ENCODE peak calls at places on chromosome 6, in seven cellular contexts. One of them, this sample, is unnamed.

GRCh38 chr6:72967329-72967728 is 258.0 kb downstream of the KHDC1L start:
- DNase-seq in A549: no peak
- DNase-seq in GM13977: no peak
- DNase-seq in cardiac fibroblast: no peak
- DNase-seq in uterus: no peak
- DNase-seq in activated B cell treated with CpG ODN at 0.5 μM for 24 hours: no peak
- DNase-seq in lower leg skin: no peak
- DNase-seq in this sample: no peak

GRCh38 chr6:148293181-148293995 is 49.2 kb upstream of the SASH1 start:
- DNase-seq in A549: no peak
- DNase-seq in GM13977: no peak
- DNase-seq in cardiac fibroblast: no peak
- DNase-seq in uterus: peak; percentile 22
- DNase-seq in activated B cell treated with CpG ODN at 0.5 μM for 24 hours: no peak
- DNase-seq in lower leg skin: no peak
- DNase-seq in this sample: no peak

GRCh38 chr6:169811072-169811471 is 59.6 kb downstream of the ERMARD start:
- DNase-seq in A549: no peak
- DNase-seq in GM13977: no peak
- DNase-seq in cardiac fibroblast: no peak
- DNase-seq in uterus: no peak
- DNase-seq in activated B cell treated with CpG ODN at 0.5 μM for 24 hours: no peak
- DNase-seq in lower leg skin: peak; percentile 0
- DNase-seq in this sample: no peak

GRCh38 chr6:122180132-122180531 is 219.3 kb upstream of the HSF2 start:
- DNase-seq in A549: no peak
- DNase-seq in GM13977: no peak
- DNase-seq in cardiac fibroblast: no peak
- DNase-seq in uterus: no peak
- DNase-seq in activated B cell treated with CpG ODN at 0.5 μM for 24 hours: no peak
- DNase-seq in lower leg skin: no peak
- DNase-seq in this sample: no peak

GRCh38 chr6:144378437-144378836 is 93.3 kb downstream of the UTRN start:
- DNase-seq in A549: no peak
- DNase-seq in GM13977: no peak
- DNase-seq in cardiac fibroblast: peak; percentile 36
- DNase-seq in uterus: no peak
- DNase-seq in activated B cell treated with CpG ODN at 0.5 μM for 24 hours: no peak
- DNase-seq in lower leg skin: no peak
- DNase-seq in this sample: no peak

GRCh38 chr6:23176883-23177282 is 607.5 kb downstream of the HDGFL1 start:
- DNase-seq in A549: no peak
- DNase-seq in GM13977: no peak
- DNase-seq in cardiac fibroblast: no peak
- DNase-seq in uterus: no peak
- DNase-seq in activated B cell treated with CpG ODN at 0.5 μM for 24 hours: no peak
- DNase-seq in lower leg skin: no peak
- DNase-seq in this sample: no peak

GRCh38 chr6:149181304-149181703 is 136.2 kb upstream of the TAB2 start:
- DNase-seq in A549: no peak
- DNase-seq in GM13977: no peak
- DNase-seq in cardiac fibroblast: no peak
- DNase-seq in uterus: no peak
- DNase-seq in activated B cell treated with CpG ODN at 0.5 μM for 24 hours: no peak
- DNase-seq in lower leg skin: no peak
- DNase-seq in this sample: no peak

GRCh38 chr6:105428342-105428957 is 25.6 kb upstream of the PREP start:
- DNase-seq in A549: no peak
- DNase-seq in GM13977: no peak
- DNase-seq in cardiac fibroblast: peak; percentile 75
- DNase-seq in uterus: no peak
- DNase-seq in activated B cell treated with CpG ODN at 0.5 μM for 24 hours: no peak
- DNase-seq in lower leg skin: peak; percentile 20
- DNase-seq in this sample: no peak

GRCh38 chr6:144582939-144583613 is 297.9 kb downstream of the UTRN start:
- DNase-seq in A549: no peak
- DNase-seq in GM13977: peak; percentile 30
- DNase-seq in cardiac fibroblast: peak; percentile 34
- DNase-seq in uterus: no peak
- DNase-seq in activated B cell treated with CpG ODN at 0.5 μM for 24 hours: peak; percentile 29
- DNase-seq in lower leg skin: no peak
- DNase-seq in this sample: peak; percentile 50

GRCh38 chr6:47426524-47427302 is 50.9 kb upstream of the CD2AP start:
- DNase-seq in A549: no peak
- DNase-seq in GM13977: no peak
- DNase-seq in cardiac fibroblast: no peak
- DNase-seq in uterus: no peak
- DNase-seq in activated B cell treated with CpG ODN at 0.5 μM for 24 hours: no peak
- DNase-seq in lower leg skin: no peak
- DNase-seq in this sample: no peak

GRCh38 chr6:149264629-149265028 is 52.9 kb upstream of the TAB2 start:
- DNase-seq in A549: no peak
- DNase-seq in GM13977: no peak
- DNase-seq in cardiac fibroblast: no peak
- DNase-seq in uterus: no peak
- DNase-seq in activated B cell treated with CpG ODN at 0.5 μM for 24 hours: no peak
- DNase-seq in lower leg skin: no peak
- DNase-seq in this sample: no peak

GRCh38 chr6:157551041-157551832 is 170.2 kb downstream of the ZDHHC14 start:
- DNase-seq in A549: no peak
- DNase-seq in GM13977: no peak
- DNase-seq in cardiac fibroblast: no peak
- DNase-seq in uterus: no peak
- DNase-seq in activated B cell treated with CpG ODN at 0.5 μM for 24 hours: no peak
- DNase-seq in lower leg skin: no peak
- DNase-seq in this sample: no peak

GRCh38 chr6:7543761-7544424 is 2.4 kb downstream of the DSP start:
- DNase-seq in A549: no peak
- DNase-seq in GM13977: no peak
- DNase-seq in cardiac fibroblast: no peak
- DNase-seq in uterus: no peak
- DNase-seq in activated B cell treated with CpG ODN at 0.5 μM for 24 hours: no peak
- DNase-seq in lower leg skin: no peak
- DNase-seq in this sample: no peak

GRCh38 chr6:7749493-7749892 is 23.6 kb downstream of the BMP6 start:
- DNase-seq in A549: no peak
- DNase-seq in GM13977: no peak
- DNase-seq in cardiac fibroblast: no peak
- DNase-seq in uterus: no peak
- DNase-seq in activated B cell treated with CpG ODN at 0.5 μM for 24 hours: no peak
- DNase-seq in lower leg skin: no peak
- DNase-seq in this sample: no peak

GRCh38 chr6:170459451-170459850 is 93.7 kb downstream of the PSMB1 start:
- DNase-seq in A549: no peak
- DNase-seq in GM13977: peak; percentile 77
- DNase-seq in cardiac fibroblast: peak; percentile 46
- DNase-seq in uterus: no peak
- DNase-seq in activated B cell treated with CpG ODN at 0.5 μM for 24 hours: no peak
- DNase-seq in lower leg skin: no peak
- DNase-seq in this sample: no peak

GRCh38 chr6:118644007-118644406 is 7.4 kb downstream of the CEP85L start:
- DNase-seq in A549: no peak
- DNase-seq in GM13977: no peak
- DNase-seq in cardiac fibroblast: no peak
- DNase-seq in uterus: no peak
- DNase-seq in activated B cell treated with CpG ODN at 0.5 μM for 24 hours: no peak
- DNase-seq in lower leg skin: no peak
- DNase-seq in this sample: no peak

GRCh38 chr6:118635909-118636735 is 15.3 kb downstream of the CEP85L start:
- DNase-seq in A549: no peak
- DNase-seq in GM13977: no peak
- DNase-seq in cardiac fibroblast: no peak
- DNase-seq in uterus: no peak
- DNase-seq in activated B cell treated with CpG ODN at 0.5 μM for 24 hours: no peak
- DNase-seq in lower leg skin: no peak
- DNase-seq in this sample: no peak

GRCh38 chr6:118639054-118639964 is 12.1 kb downstream of the CEP85L start:
- DNase-seq in A549: no peak
- DNase-seq in GM13977: peak; percentile 17
- DNase-seq in cardiac fibroblast: no peak
- DNase-seq in uterus: no peak
- DNase-seq in activated B cell treated with CpG ODN at 0.5 μM for 24 hours: no peak
- DNase-seq in lower leg skin: no peak
- DNase-seq in this sample: no peak

GRCh38 chr6:118641042-118641441 is 10.3 kb downstream of the CEP85L start:
- DNase-seq in A549: no peak
- DNase-seq in GM13977: no peak
- DNase-seq in cardiac fibroblast: no peak
- DNase-seq in uterus: no peak
- DNase-seq in activated B cell treated with CpG ODN at 0.5 μM for 24 hours: no peak
- DNase-seq in lower leg skin: no peak
- DNase-seq in this sample: no peak

DNA sequence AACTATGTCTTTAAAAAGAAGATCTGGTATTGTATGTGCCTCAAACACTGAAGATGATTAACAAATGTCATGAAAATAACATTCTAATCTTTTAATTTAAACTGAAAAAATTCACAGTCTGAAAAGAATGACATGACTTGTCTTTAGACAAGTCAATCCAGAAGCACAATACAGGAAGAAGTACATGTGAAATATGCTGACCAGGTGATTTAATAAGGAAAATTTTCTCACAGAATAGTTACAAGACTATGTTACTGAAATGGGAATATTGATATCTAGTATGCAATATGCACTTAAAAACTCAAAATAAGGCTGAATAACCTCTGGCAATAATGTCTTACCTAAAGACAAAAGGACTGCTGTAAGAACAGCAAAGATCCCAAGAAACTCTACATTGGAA is 13.1 kb downstream of the CEP85L start:
- DNase-seq in A549: no peak
- DNase-seq in GM13977: no peak
- DNase-seq in cardiac fibroblast: no peak
- DNase-seq in uterus: no peak
- DNase-seq in activated B cell treated with CpG ODN at 0.5 μM for 24 hours: no peak
- DNase-seq in lower leg skin: no peak
- DNase-seq in this sample: no peak
- TF ChIP-seq CTCF in A549: no peak
- TF ChIP-seq CTCF in GM13977: no peak
- TF ChIP-seq CTCF in cardiac fibroblast: no peak
- TF ChIP-seq CTCF in uterus: no peak
- TF ChIP-seq CTCF in activated B cell treated with CpG ODN at 0.5 μM for 24 hours: no peak
- TF ChIP-seq CTCF in lower leg skin: no peak
- TF ChIP-seq CTCF in this sample: no peak

DNA sequence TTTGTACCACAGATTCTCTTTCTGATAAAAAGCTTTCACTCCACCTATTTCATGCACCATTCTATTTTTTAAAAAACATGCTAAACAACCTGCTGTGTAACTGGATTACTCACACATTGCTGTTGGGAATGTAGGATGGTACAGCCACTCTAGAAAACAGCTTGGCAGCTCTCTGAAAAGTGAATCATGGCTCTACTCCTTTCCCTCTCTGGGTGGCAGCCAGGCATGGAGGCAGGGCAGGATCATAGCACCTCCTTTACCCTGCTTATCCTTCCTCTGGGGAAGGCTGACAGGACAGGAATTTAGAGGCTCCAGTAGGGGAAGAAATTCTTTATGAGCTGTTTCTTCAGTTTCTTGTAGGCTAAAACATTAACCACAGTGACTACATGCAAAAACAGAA is 6.7 kb upstream of the VNN2 start:
- DNase-seq in A549: peak; percentile 10
- DNase-seq in GM13977: no peak
- DNase-seq in cardiac fibroblast: peak; percentile 89
- DNase-seq in uterus: peak; percentile 21
- DNase-seq in activated B cell treated with CpG ODN at 0.5 μM for 24 hours: no peak
- DNase-seq in lower leg skin: peak; percentile 31
- DNase-seq in this sample: no peak
- TF ChIP-seq CTCF in A549: no peak
- TF ChIP-seq CTCF in GM13977: no peak
- TF ChIP-seq CTCF in cardiac fibroblast: no peak
- TF ChIP-seq CTCF in uterus: no peak
- TF ChIP-seq CTCF in activated B cell treated with CpG ODN at 0.5 μM for 24 hours: no peak
- TF ChIP-seq CTCF in lower leg skin: no peak
- TF ChIP-seq CTCF in this sample: no peak

GRCh38 chr6:108966236-108966635 is 118.0 kb downstream of the ARMC2 start:
- DNase-seq in A549: no peak
- DNase-seq in GM13977: no peak
- DNase-seq in cardiac fibroblast: no peak
- DNase-seq in uterus: no peak
- DNase-seq in activated B cell treated with CpG ODN at 0.5 μM for 24 hours: no peak
- DNase-seq in lower leg skin: no peak
- DNase-seq in this sample: no peak

GRCh38 chr6:108966855-108967755 is 118.9 kb downstream of the ARMC2 start:
- DNase-seq in A549: no peak
- DNase-seq in GM13977: no peak
- DNase-seq in cardiac fibroblast: peak; percentile 69
- DNase-seq in uterus: no peak
- DNase-seq in activated B cell treated with CpG ODN at 0.5 μM for 24 hours: no peak
- DNase-seq in lower leg skin: no peak
- DNase-seq in this sample: peak; percentile 93

GRCh38 chr6:108968746-108969316 is 120.6 kb downstream of the ARMC2 start:
- DNase-seq in A549: no peak
- DNase-seq in GM13977: no peak
- DNase-seq in cardiac fibroblast: no peak
- DNase-seq in uterus: no peak
- DNase-seq in activated B cell treated with CpG ODN at 0.5 μM for 24 hours: no peak
- DNase-seq in lower leg skin: no peak
- DNase-seq in this sample: peak; percentile 52

GRCh38 chr6:108969776-108970175 is 121.6 kb downstream of the ARMC2 start:
- DNase-seq in A549: no peak
- DNase-seq in GM13977: no peak
- DNase-seq in cardiac fibroblast: no peak
- DNase-seq in uterus: no peak
- DNase-seq in activated B cell treated with CpG ODN at 0.5 μM for 24 hours: no peak
- DNase-seq in lower leg skin: no peak
- DNase-seq in this sample: no peak

GRCh38 chr6:108968325-108968724 is 120.1 kb downstream of the ARMC2 start:
- DNase-seq in A549: no peak
- DNase-seq in GM13977: no peak
- DNase-seq in cardiac fibroblast: no peak
- DNase-seq in uterus: no peak
- DNase-seq in activated B cell treated with CpG ODN at 0.5 μM for 24 hours: no peak
- DNase-seq in lower leg skin: no peak
- DNase-seq in this sample: no peak
- TF ChIP-seq CTCF in A549: no peak
- TF ChIP-seq CTCF in GM13977: no peak
- TF ChIP-seq CTCF in cardiac fibroblast: no peak
- TF ChIP-seq CTCF in uterus: no peak
- TF ChIP-seq CTCF in activated B cell treated with CpG ODN at 0.5 μM for 24 hours: no peak
- TF ChIP-seq CTCF in lower leg skin: no peak
- TF ChIP-seq CTCF in this sample: no peak

GRCh38 chr6:53159558-53159957 is 10.9 kb upstream of the GCM1 start:
- DNase-seq in A549: peak; percentile 12
- DNase-seq in GM13977: no peak
- DNase-seq in cardiac fibroblast: no peak
- DNase-seq in uterus: no peak
- DNase-seq in activated B cell treated with CpG ODN at 0.5 μM for 24 hours: no peak
- DNase-seq in lower leg skin: no peak
- DNase-seq in this sample: no peak

GRCh38 chr6:53154071-53154470 is 5.4 kb upstream of the GCM1 start:
- DNase-seq in A549: no peak
- DNase-seq in GM13977: no peak
- DNase-seq in cardiac fibroblast: no peak
- DNase-seq in uterus: no peak
- DNase-seq in activated B cell treated with CpG ODN at 0.5 μM for 24 hours: no peak
- DNase-seq in lower leg skin: no peak
- DNase-seq in this sample: no peak

GRCh38 chr6:53151676-53152075 is 3.0 kb upstream of the GCM1 start:
- DNase-seq in A549: no peak
- DNase-seq in GM13977: peak; percentile 29
- DNase-seq in cardiac fibroblast: no peak
- DNase-seq in uterus: no peak
- DNase-seq in activated B cell treated with CpG ODN at 0.5 μM for 24 hours: no peak
- DNase-seq in lower leg skin: no peak
- DNase-seq in this sample: no peak

GRCh38 chr6:53152576-53152975 is 3.9 kb upstream of the GCM1 start:
- DNase-seq in A549: no peak
- DNase-seq in GM13977: no peak
- DNase-seq in cardiac fibroblast: no peak
- DNase-seq in uterus: no peak
- DNase-seq in activated B cell treated with CpG ODN at 0.5 μM for 24 hours: no peak
- DNase-seq in lower leg skin: no peak
- DNase-seq in this sample: no peak

GRCh38 chr6:53154794-53155193 is 6.2 kb upstream of the GCM1 start:
- DNase-seq in A549: no peak
- DNase-seq in GM13977: no peak
- DNase-seq in cardiac fibroblast: no peak
- DNase-seq in uterus: no peak
- DNase-seq in activated B cell treated with CpG ODN at 0.5 μM for 24 hours: no peak
- DNase-seq in lower leg skin: no peak
- DNase-seq in this sample: no peak
- TF ChIP-seq CTCF in A549: no peak
- TF ChIP-seq CTCF in GM13977: no peak
- TF ChIP-seq CTCF in cardiac fibroblast: no peak
- TF ChIP-seq CTCF in uterus: no peak
- TF ChIP-seq CTCF in activated B cell treated with CpG ODN at 0.5 μM for 24 hours: no peak
- TF ChIP-seq CTCF in lower leg skin: no peak
- TF ChIP-seq CTCF in this sample: no peak

This sample was measured in CD14-positive monocyte.